ENCODE peak calls at places on chromosomes 11 and 22, in six cellular contexts. J is AG04450; Z is heart left ventricle; G is GM06990; K is body of pancreas; L is CD8-positive, alpha-beta T cell. Q is an unnamed sample. For H3K27me3, the result is how much of the 10 kb centered on the place peaks cover.

GRCh38 chr11:131942878-131943277 is 572.5 kb downstream of the NTM start:
- DNase-seq in J (no peak), L (no peak), G (no peak), K (no peak), Z (no peak), Q (no peak)

GRCh38 chr22:30253205-30253852 is 6.8 kb upstream of the LIF start:
- DNase-seq in Z (peak), K (peak), G (no peak), L (no peak), J (no peak), Q (no peak)

GRCh38 chr22:24506802-24507438 is 11.8 kb downstream of the UPB1 start:
- DNase-seq in K (no peak), L (no peak), Z (no peak), J (no peak), G (no peak), Q (no peak)

GRCh38 chr11:5881756-5882155 is 1.3 kb downstream of the OR52E4 start:
- DNase-seq in K (no peak), Z (no peak), J (no peak), G (no peak), L (no peak), Q (no peak)

GRCh38 chr11:66100272-66101037 is 30.4 kb downstream of the PACS1 start:
- DNase-seq in L (peak), Z (peak), J (no peak), G (peak), K (peak), Q (peak)

GRCh38 chr11:86469491-86470388 is 95.1 kb downstream of the CCDC81 start:
- DNase-seq in G (no peak), L (no peak), Z (peak), J (no peak), K (no peak), Q (no peak)

GRCh38 chr11:120690406-120690805 is 178.9 kb downstream of the GRIK4 start:
- DNase-seq in G (no peak), K (no peak), J (no peak), Z (no peak), L (no peak), Q (no peak)

GRCh38 chr11:97622795-97623194 is 1233.0 kb downstream of the JRKL start:
- DNase-seq in J (no peak), L (no peak), K (no peak), G (no peak), Z (no peak), Q (no peak)

GRCh38 chr11:69814902-69815301 is 4.3 kb downstream of the FGF3 start:
- DNase-seq in K (no peak), Z (no peak), L (no peak), J (no peak), G (no peak), Q (no peak)
- H3K27me3 ChIP-seq in K (under half), Z (half or more), L (under half), J (under half), G (under half), Q (under half)

GRCh38 chr11:19805346-19805745 is 92.7 kb downstream of the NAV2 start:
- DNase-seq in G (no peak), J (no peak), Z (no peak), K (no peak), L (no peak), Q (no peak)

GRCh38 chr11:19810852-19811251 is 98.2 kb downstream of the NAV2 start:
- DNase-seq in J (no peak), Z (no peak), L (no peak), G (no peak), K (no peak), Q (no peak)

GRCh38 chr11:19806251-19806650 is 93.6 kb downstream of the NAV2 start:
- DNase-seq in J (no peak), G (no peak), L (no peak), K (no peak), Z (no peak), Q (no peak)

GRCh38 chr11:19805827-19806226 is 93.2 kb downstream of the NAV2 start:
- DNase-seq in Z (no peak), G (no peak), K (no peak), J (no peak), L (no peak), Q (no peak)

GRCh38 chr11:19808076-19808911 is 95.7 kb downstream of the NAV2 start:
- DNase-seq in Z (no peak), L (no peak), K (no peak), G (no peak), J (no peak), Q (no peak)
- TF ChIP-seq CTCF in Z (no peak), L (no peak), K (no peak), G (peak), J (peak), Q (no peak)

GRCh38 chr22:26974914-26975313 is 317.5 kb downstream of the MIAT start:
- DNase-seq in L (no peak), K (no peak), J (no peak), Z (no peak), G (no peak), Q (no peak)

GRCh38 chr22:26977741-26978140 is 320.4 kb downstream of the MIAT start:
- DNase-seq in J (no peak), G (no peak), K (no peak), L (no peak), Z (no peak), Q (no peak)

GRCh38 chr22:26975865-26976264 is 318.5 kb downstream of the MIAT start:
- DNase-seq in G (no peak), K (no peak), J (no peak), L (no peak), Z (no peak), Q (no peak)

GRCh38 chr22:26972281-26972680 is 314.9 kb downstream of the MIAT start:
- DNase-seq in Z (no peak), K (no peak), J (no peak), L (no peak), G (no peak), Q (no peak)

DNA sequence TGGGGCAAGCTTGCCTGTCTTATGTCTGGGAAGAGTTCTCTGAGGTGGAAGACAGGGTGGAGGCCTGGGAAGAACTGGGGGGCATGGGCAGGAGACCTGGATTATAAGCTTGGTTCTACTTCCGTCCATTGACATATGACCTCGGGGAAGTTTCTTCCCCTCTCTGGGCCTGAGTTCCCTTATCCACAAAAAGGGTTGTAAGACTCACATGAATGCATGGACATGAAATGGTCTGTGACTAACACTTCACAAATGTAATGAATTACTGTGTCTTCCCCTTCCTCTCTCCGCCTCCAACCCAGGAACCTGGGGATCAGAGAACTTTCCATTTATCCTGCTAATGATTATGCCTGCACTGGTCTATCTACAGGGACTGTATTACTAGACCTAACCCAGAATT is 318.0 kb downstream of the MIAT start:
- DNase-seq in Z (no peak), K (no peak), J (no peak), L (no peak), G (no peak), Q (no peak)
- H3K27me3 ChIP-seq in Z (under half), K (under half), J (under half), L (under half), G (under half), Q (under half)

DNA sequence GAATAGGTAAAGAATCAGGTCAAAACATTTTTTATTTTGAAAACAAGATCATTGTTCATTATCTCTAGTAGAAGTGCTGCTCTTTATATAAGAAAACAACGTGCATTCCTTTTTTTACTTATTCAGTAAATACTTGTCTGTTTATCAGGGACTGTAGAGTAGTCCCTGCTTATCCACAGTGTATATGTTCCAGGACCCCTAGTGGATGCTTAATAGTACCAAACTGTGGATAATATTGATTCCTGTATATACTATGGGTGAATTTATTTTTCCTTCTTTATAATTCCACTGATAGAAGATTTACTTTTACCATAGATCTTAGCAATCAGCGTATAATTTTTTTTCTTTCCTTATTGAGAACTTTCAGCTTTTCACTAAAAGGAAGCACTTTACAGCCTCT is 32.6 kb downstream of the CEP295 start:
- DNase-seq in L (no peak), J (no peak), K (no peak), G (no peak), Z (no peak), Q (no peak)
- TF ChIP-seq CTCF in L (no peak), J (peak), K (no peak), G (no peak), Z (no peak), Q (no peak)

DNA sequence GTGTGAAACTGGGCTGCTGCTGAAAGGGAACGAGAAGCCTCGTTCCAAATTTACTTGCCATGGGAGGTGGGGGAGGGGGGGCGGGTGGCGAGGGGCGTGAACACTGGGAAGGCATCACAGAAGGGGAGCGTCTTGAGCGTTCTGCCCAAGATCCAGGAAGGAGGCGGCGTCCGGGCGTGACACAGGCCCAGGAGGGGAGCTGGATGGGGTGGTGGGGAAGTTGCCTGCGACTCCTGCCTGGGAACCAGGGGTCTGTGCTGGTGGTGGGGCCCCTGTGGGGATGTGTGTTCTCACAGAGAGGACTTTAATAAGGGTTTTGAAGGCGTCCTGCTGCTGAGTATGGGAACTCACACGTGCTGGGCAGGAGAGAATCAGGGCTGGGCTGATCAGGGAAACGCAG is 213.6 kb downstream of the CTTN start:
- DNase-seq in G (no peak), L (no peak), Z (no peak), J (no peak), K (no peak), Q (no peak)
- H3K27me3 ChIP-seq in G (under half), L (under half), Z (under half), J (under half), K (under half), Q (under half)

GRCh38 chr11:28675183-28675582 is 567.0 kb downstream of the METTL15 start:
- DNase-seq in G (no peak), L (no peak), J (no peak), Z (no peak), K (no peak), Q (no peak)

GRCh38 chr11:28673687-28674431 is 565.7 kb downstream of the METTL15 start:
- DNase-seq in L (no peak), J (no peak), Z (no peak), K (no peak), G (no peak), Q (no peak)

GRCh38 chr11:28671326-28671725 is 563.1 kb downstream of the METTL15 start:
- DNase-seq in K (no peak), Z (no peak), J (no peak), G (no peak), L (no peak), Q (no peak)

GRCh38 chr11:28677719-28678118 is 569.5 kb downstream of the METTL15 start:
- DNase-seq in L (no peak), Z (no peak), J (no peak), K (no peak), G (no peak), Q (no peak)

DNA sequence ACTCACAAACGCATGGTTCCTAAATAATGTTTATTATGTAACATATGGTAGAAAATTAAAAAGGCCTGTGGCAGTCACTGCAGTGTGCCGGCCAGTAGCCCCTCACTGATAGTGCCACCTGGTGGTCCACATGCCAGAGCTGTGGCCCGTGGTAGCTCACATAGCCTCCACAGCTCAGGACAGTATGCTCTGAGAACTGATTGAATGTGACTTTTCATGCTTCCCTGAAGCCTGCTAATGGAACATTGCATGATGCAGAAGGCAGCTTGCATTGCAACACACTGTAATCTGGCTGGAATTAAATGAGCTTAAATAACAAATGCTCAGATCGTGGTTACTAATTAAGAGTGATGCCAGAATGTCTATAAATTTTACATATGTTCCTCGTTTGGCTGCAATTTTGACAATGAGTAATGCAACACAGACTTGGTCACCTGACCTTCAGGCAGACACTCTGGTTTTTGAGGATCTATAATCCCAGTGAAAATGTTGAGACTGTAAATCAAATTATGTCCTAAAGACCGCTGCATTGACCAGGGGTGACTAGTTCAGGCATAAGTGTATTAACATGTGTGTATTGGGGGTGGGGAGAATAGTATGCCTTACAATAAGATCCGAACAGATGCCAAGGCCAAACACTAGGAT is 566.4 kb downstream of the METTL15 start:
- DNase-seq in K (no peak), Z (no peak), G (no peak), L (no peak), J (no peak), Q (no peak)
- TF ChIP-seq CTCF in K (no peak), Z (no peak), G (peak), L (no peak), J (peak), Q (no peak)

GRCh38 chr11:111500481-111500880 is 11.7 kb downstream of the BTG4 start:
- DNase-seq in K (no peak), G (no peak), L (no peak), J (no peak), Z (no peak), Q (no peak)

GRCh38 chr11:111499483-111499882 is 12.7 kb downstream of the BTG4 start:
- DNase-seq in K (no peak), G (no peak), J (no peak), Z (no peak), L (no peak), Q (no peak)

DNA sequence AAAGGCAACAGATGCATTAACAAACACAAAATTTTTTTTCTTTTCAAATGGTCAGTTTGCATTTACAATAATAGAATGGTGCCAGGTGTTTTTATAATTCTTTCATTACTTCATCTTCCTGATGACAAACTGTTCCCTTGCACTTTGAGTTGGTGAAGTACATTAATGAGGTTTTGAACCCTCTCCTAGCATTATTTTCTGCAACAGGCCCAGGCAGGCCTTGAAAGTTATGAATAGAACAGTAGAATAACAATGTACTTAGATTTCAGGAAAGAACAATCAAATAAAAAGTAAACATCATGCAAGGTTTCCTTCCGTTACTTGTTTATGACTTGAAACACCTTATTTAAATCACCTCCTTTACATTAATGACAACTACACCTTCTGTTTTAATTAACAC is 9.6 kb downstream of the BTG4 start:
- DNase-seq in K (no peak), J (no peak), G (no peak), Z (no peak), L (no peak), Q (no peak)
- H3K27me3 ChIP-seq in K (under half), J (under half), G (under half), Z (under half), L (under half), Q (under half)

Q was measured in CD4-positive, alpha-beta T cell.